ENCODE peak calls at places on chromosomes 1 and 21, in four cellular contexts. V is NCI-H748 treated with DMSO at 0.1 percent for 48 hours, Y is tibial nerve, J is GM06990. B is an unnamed sample.

GRCh38 chr1:244642526-244642925 is 10.4 kb upstream of the DESI2 start:
- DNase-seq in V (no peak), Y (no peak), J (no peak), B (no peak)

GRCh38 chr1:218123968-218124367 is 161.1 kb upstream of the RRP15 start:
- DNase-seq in V (no peak), Y (no peak), J (no peak), B (no peak)

GRCh38 chr1:9621032-9621431 is 30.5 kb upstream of the PIK3CD start:
- DNase-seq in V (no peak), Y (no peak), J (no peak), B (no peak)

GRCh38 chr1:230883964-230884363 is 15.6 kb upstream of the C1orf198 start:
- DNase-seq in V (no peak), Y (no peak), J (no peak), B (no peak)

GRCh38 chr1:235910357-235911299 is 43.9 kb upstream of the LYST start:
- DNase-seq in V (no peak), Y (no peak), J (no peak), B (peak)

GRCh38 chr1:100184536-100184935 is 6.5 kb upstream of the LRRC39 start:
- DNase-seq in V (no peak), Y (no peak), J (peak), B (peak)

GRCh38 chr1:224205438-224205840 is 22.4 kb downstream of the DEGS1 start:
- DNase-seq in V (no peak), Y (no peak), J (no peak), B (no peak)

GRCh38 chr1:203274603-203275381 is 30.5 kb upstream of the BTG2 start:
- DNase-seq in V (no peak), Y (peak), J (no peak), B (no peak)

GRCh38 chr21:36456714-36457399 is 23.1 kb downstream of the CLDN14 start:
- DNase-seq in V (no peak), Y (no peak), J (no peak), B (no peak)

GRCh38 chr1:12161662-12162458 is 4.9 kb upstream of the TNFRSF1B start:
- DNase-seq in V (no peak), Y (peak), J (peak), B (peak)

GRCh38 chr1:162885265-162885664 is 24.3 kb upstream of the CCDC190 start:
- DNase-seq in V (no peak), Y (no peak), J (no peak), B (no peak)

GRCh38 chr1:182387566-182387965 is 4.0 kb downstream of the GLUL start:
- DNase-seq in V (no peak), Y (no peak), J (no peak), B (no peak)

B was measured in A673.